ENCODE peak calls at places on chromosomes 12 and 14, in ten cellular contexts. S is HT-29; I is GM10248; D is SK-N-MC; Q is effector CD4-positive, alpha-beta T cell; H is keratinocyte; J is A549; U is osteocyte; K is left lung; F is CD8-positive, alpha-beta T cell. O is an unnamed sample.

GRCh38 chr12:56999456-56999855 is 6.9 kb downstream of the ZBTB39 start:
- DNase-seq in S (no peak), I (no peak), D (no peak), Q (no peak), H (no peak), J (no peak), U (no peak), K (no peak), F (no peak), O (no peak)

GRCh38 chr14:37078131-37078530 is 94.3 kb downstream of the SLC25A21 start:
- DNase-seq in S (no peak), I (no peak), D (no peak), Q (no peak), H (no peak), J (no peak), U (no peak), K (no peak), F (no peak), O (peak)

GRCh38 chr14:25463475-25463874 is 413.5 kb upstream of the STXBP6 start:
- DNase-seq in S (no peak), I (no peak), D (no peak), Q (no peak), H (no peak), J (no peak), U (no peak), K (no peak), F (no peak), O (no peak)

GRCh38 chr12:27965411-27965810 is 7.1 kb downstream of the PTHLH start:
- DNase-seq in S (no peak), I (no peak), D (no peak), Q (no peak), H (no peak), J (no peak), U (no peak), K (no peak), F (no peak), O (no peak)

GRCh38 chr12:28550757-28551381 is 360.6 kb downstream of the CCDC91 start:
- DNase-seq in S (peak), I (no peak), D (no peak), Q (no peak), H (no peak), J (peak), U (no peak), K (no peak), F (no peak), O (peak)

GRCh38 chr12:7512528-7512927 is 9.0 kb upstream of the CD163 start:
- DNase-seq in S (no peak), I (no peak), D (no peak), Q (no peak), H (no peak), J (peak), U (no peak), K (no peak), F (no peak), O (peak)

GRCh38 chr12:132315951-132316350 is 13.4 kb downstream of the GALNT9 start:
- DNase-seq in S (no peak), I (no peak), D (no peak), Q (no peak), H (no peak), J (no peak), U (no peak), K (peak), F (no peak), O (no peak)

GRCh38 chr12:80041691-80042090 is 57.6 kb upstream of the OTOGL start:
- DNase-seq in S (no peak), I (no peak), D (no peak), Q (no peak), H (no peak), J (no peak), U (no peak), K (no peak), F (no peak), O (peak)

GRCh38 chr14:75205586-75205985 is 29.2 kb upstream of the TMED10 start:
- DNase-seq in S (no peak), I (no peak), D (no peak), Q (no peak), H (no peak), J (no peak), U (no peak), K (no peak), F (no peak), O (peak)

GRCh38 chr14:78959674-78960264 is 789.6 kb downstream of the NRXN3 start:
- DNase-seq in S (peak), I (peak), D (no peak), Q (peak), H (no peak), J (peak), U (peak), K (no peak), F (peak), O (peak)

GRCh38 chr12:96233168-96233567 is 39.0 kb downstream of the ELK3 start:
- DNase-seq in S (no peak), I (no peak), D (no peak), Q (no peak), H (no peak), J (no peak), U (no peak), K (no peak), F (no peak), O (no peak)

GRCh38 chr14:105907276-105907675 is 380.9 kb downstream of the TMEM121 start:
- DNase-seq in S (no peak), I (no peak), D (no peak), Q (no peak), H (no peak), J (no peak), U (no peak), K (no peak), F (no peak), O (no peak)

GRCh38 chr12:2683283-2684025 is 111.3 kb upstream of the FKBP4 start:
- DNase-seq in S (no peak), I (no peak), D (no peak), Q (no peak), H (no peak), J (no peak), U (no peak), K (no peak), F (no peak), O (no peak)

GRCh38 chr12:57444744-57445143 is 10.2 kb downstream of the INHBC start:
- DNase-seq in S (no peak), I (no peak), D (no peak), Q (no peak), H (no peak), J (no peak), U (no peak), K (no peak), F (no peak), O (no peak)

GRCh38 chr14:63770187-63770807 is 42.4 kb upstream of the SGPP1 start:
- DNase-seq in S (peak), I (peak), D (peak), Q (peak), H (no peak), J (peak), U (no peak), K (no peak), F (peak), O (peak)

GRCh38 chr12:84862190-84862589 is 50.4 kb downstream of the SLC6A15 start:
- DNase-seq in S (no peak), I (no peak), D (no peak), Q (no peak), H (no peak), J (no peak), U (no peak), K (no peak), F (no peak), O (peak)

GRCh38 chr12:6213969-6214368 is 13.8 kb downstream of the CD9 start:
- DNase-seq in S (no peak), I (no peak), D (no peak), Q (no peak), H (no peak), J (no peak), U (no peak), K (no peak), F (no peak), O (no peak)

GRCh38 chr12:80211671-80212070 is 112.3 kb downstream of the OTOGL start:
- DNase-seq in S (no peak), I (no peak), D (no peak), Q (no peak), H (no peak), J (no peak), U (no peak), K (no peak), F (no peak), O (no peak)

GRCh38 chr14:68695326-68695768 is 97.5 kb downstream of the ZFP36L1 start:
- DNase-seq in S (no peak), I (peak), D (no peak), Q (no peak), H (peak), J (peak), U (no peak), K (no peak), F (no peak), O (peak)

GRCh38 chr14:63435838-63436237 is 107.3 kb downstream of the PPP2R5E start:
- DNase-seq in S (no peak), I (no peak), D (no peak), Q (no peak), H (no peak), J (peak), U (no peak), K (peak), F (no peak), O (peak)

GRCh38 chr14:65791551-65791981 is 379.0 kb downstream of the FUT8 start:
- DNase-seq in S (no peak), I (peak), D (no peak), Q (no peak), H (no peak), J (peak), U (no peak), K (no peak), F (peak), O (peak)

GRCh38 chr12:26374934-26375333 is 179.6 kb downstream of the SSPN start:
- DNase-seq in S (no peak), I (no peak), D (no peak), Q (no peak), H (no peak), J (no peak), U (no peak), K (no peak), F (no peak), O (no peak)

GRCh38 chr12:56029666-56030293 is 8.9 kb downstream of the IKZF4 start:
- DNase-seq in S (peak), I (peak), D (no peak), Q (peak), H (no peak), J (peak), U (no peak), K (no peak), F (peak), O (peak)

GRCh38 chr14:71117839-71118743 is 210.8 kb downstream of the PCNX1 start:
- DNase-seq in S (peak), I (peak), D (no peak), Q (no peak), H (peak), J (peak), U (no peak), K (no peak), F (no peak), O (peak)

GRCh38 chr14:55411426-55412389 is at the start of gene ATG14:
- DNase-seq in S (peak), I (peak), D (no peak), Q (peak), H (no peak), J (peak), U (peak), K (peak), F (peak), O (peak)

GRCh38 chr12:109289004-109289403 is 20.1 kb downstream of the FOXN4 start:
- DNase-seq in S (no peak), I (no peak), D (no peak), Q (no peak), H (no peak), J (no peak), U (no peak), K (no peak), F (no peak), O (no peak)